ENCODE peak calls at places on chromosomes 2 and 18, in eight cellular contexts. K is iris pigment epithelial cell; T is stimulated activated CD8-positive, alpha-beta memory T cell treated with anti-CD3 and anti-CD28 coated beads, Interleukin-15, amount 100 ng/mL, for 1 hour; F is GM18507; H is BE2C; N is SJSA1; B is stimulated activated CD4-positive, alpha-beta T cell treated with anti-CD3 and anti-CD28 coated beads, TNF-alpha, amount 100 ng/mL, for 4 hours; U is NCI-H524. C is an unnamed sample.
A peak's percentile ranks its signal among the peaks of the same experiment; 100 is the strongest.

GRCh38 chr2:169667583-169667982 is 26.6 kb downstream of the CFAP210 start:
- DNase-seq in K (no peak), T (no peak), U (no peak), H (no peak), F (no peak), N (no peak), B (no peak), C (no peak)

GRCh38 chr2:86673976-86674670 is 46.0 kb upstream of the RMND5A start:
- DNase-seq in N (no peak), U (no peak), H (no peak), K (peak; percentile 23), F (no peak), B (no peak), T (no peak), C (no peak)

GRCh38 chr18:79924814-79925655 is 26.4 kb downstream of the SLC66A2 start:
- DNase-seq in U (peak; percentile 9), K (no peak), B (no peak), T (no peak), N (no peak), F (no peak), H (no peak), C (no peak)

GRCh38 chr2:112629823-112630222 is 15.9 kb upstream of the SLC20A1 start:
- DNase-seq in T (no peak), N (no peak), K (no peak), F (no peak), B (no peak), H (no peak), U (no peak), C (no peak)

GRCh38 chr2:33215299-33215698 is 261.1 kb upstream of the RASGRP3 start:
- DNase-seq in T (no peak), F (no peak), K (peak; percentile 94), U (peak; percentile 88), N (no peak), B (no peak), H (no peak), C (no peak)

GRCh38 chr2:120512321-120512710 is 166.4 kb downstream of the INHBB start:
- DNase-seq in B (no peak), T (no peak), H (no peak), U (no peak), F (no peak), N (no peak), K (no peak), C (no peak)

GRCh38 chr2:239370403-239370802 is 30.4 kb downstream of the HDAC4 start:
- DNase-seq in U (no peak), B (no peak), T (no peak), F (no peak), N (no peak), H (peak; percentile 68), K (no peak), C (no peak)

GRCh38 chr2:30310411-30310810 is 79.1 kb downstream of the LBH start:
- DNase-seq in N (no peak), K (no peak), T (no peak), F (no peak), H (no peak), U (no peak), B (no peak), C (no peak)

GRCh38 chr2:109318150-109318948 is 189.3 kb downstream of the SH3RF3 start:
- DNase-seq in U (peak; percentile 79), K (peak; percentile 95), B (no peak), T (no peak), H (no peak), F (no peak), N (peak; percentile 93), C (no peak)

GRCh38 chr2:118696786-118697465 is 150.5 kb downstream of the EN1 start:
- DNase-seq in U (peak; percentile 9), H (no peak), B (no peak), K (peak; percentile 42), F (no peak), N (peak; percentile 82), T (no peak), C (no peak)

GRCh38 chr2:152962446-152962845 is 244.0 kb downstream of the ARL6IP6 start:
- DNase-seq in B (no peak), H (no peak), F (no peak), K (no peak), N (no peak), T (no peak), U (no peak), C (no peak)

GRCh38 chr2:138491495-138491862 is 10.1 kb upstream of the SPOPL start:
- DNase-seq in N (no peak), K (no peak), U (no peak), H (no peak), T (no peak), F (no peak), B (no peak), C (no peak)

GRCh38 chr2:109065335-109065734 is 63.7 kb upstream of the SH3RF3 start:
- DNase-seq in B (no peak), T (no peak), F (no peak), N (no peak), K (no peak), H (no peak), U (no peak), C (no peak)

GRCh38 chr2:223026357-223027110 is 25.5 kb upstream of the KCNE4 start:
- DNase-seq in F (no peak), B (no peak), H (no peak), N (no peak), T (no peak), U (no peak), K (peak; percentile 66), C (no peak)

GRCh38 chr18:76506974-76507764 is 12.1 kb upstream of the ZNF516 start:
- DNase-seq in H (no peak), K (no peak), T (no peak), F (no peak), U (no peak), N (no peak), B (no peak), C (no peak)

GRCh38 chr18:6885992-6886823 is 156.7 kb downstream of the ARHGAP28 start:
- DNase-seq in N (peak; percentile 26), K (peak; percentile 43), T (no peak), H (peak; percentile 40), F (no peak), U (peak; percentile 48), B (no peak), C (peak; percentile 5)

GRCh38 chr2:5725072-5725471 is 32.9 kb downstream of the SOX11 start:
- DNase-seq in K (no peak), N (no peak), B (no peak), H (no peak), F (no peak), U (no peak), T (no peak), C (no peak)

GRCh38 chr18:56869189-56869777 is 218.1 kb downstream of the WDR7 start:
- DNase-seq in K (peak; percentile 75), T (no peak), H (no peak), B (no peak), U (peak; percentile 57), F (no peak), N (peak; percentile 23), C (no peak)

GRCh38 chr2:144241801-144242200 is 278.1 kb downstream of the ZEB2 start:
- DNase-seq in N (no peak), U (no peak), H (no peak), B (no peak), F (no peak), T (no peak), K (no peak), C (peak; percentile 22)

GRCh38 chr2:12918841-12919445 is 202.2 kb downstream of the TRIB2 start:
- DNase-seq in K (peak; percentile 84), U (no peak), H (no peak), N (no peak), B (no peak), F (no peak), T (no peak), C (no peak)

GRCh38 chr18:67865400-67865799 is 348.9 kb upstream of the DSEL start:
- DNase-seq in N (no peak), K (no peak), F (no peak), B (no peak), U (no peak), H (no peak), T (no peak), C (no peak)

GRCh38 chr2:1707771-1708351 is 36.5 kb downstream of the PXDN start:
- DNase-seq in T (no peak), U (peak; percentile 10), H (no peak), K (peak; percentile 87), N (peak; percentile 94), F (no peak), B (no peak), C (no peak)

GRCh38 chr2:71546777-71547281 is 93.5 kb downstream of the DYSF start:
- DNase-seq in U (no peak), T (no peak), B (no peak), H (no peak), N (no peak), F (no peak), K (no peak), C (no peak)

GRCh38 chr18:57352761-57353136 is 392 bp downstream of the ST8SIA3 start:
- DNase-seq in K (no peak), F (no peak), N (no peak), H (peak; percentile 54), U (peak; percentile 47), B (no peak), T (no peak), C (no peak)

GRCh38 chr2:26068602-26069298 is 34.9 kb downstream of the RAB10 start:
- DNase-seq in N (peak; percentile 71), U (peak; percentile 18), F (peak; percentile 45), T (peak; percentile 14), K (peak; percentile 92), H (no peak), B (peak; percentile 31), C (no peak)

GRCh38 chr2:97736185-97736584 is 22.8 kb downstream of the ZAP70 start:
- DNase-seq in K (no peak), U (no peak), T (no peak), F (no peak), H (no peak), B (no peak), N (no peak), C (no peak)

GRCh38 chr2:33583194-33583938 is 15.7 kb downstream of the FAM98A start:
- DNase-seq in T (no peak), F (peak; percentile 17), H (peak; percentile 25), B (peak; percentile 3), N (peak; percentile 40), U (peak; percentile 29), K (peak; percentile 32), C (peak; percentile 22)

GRCh38 chr2:2932692-2933305 is 444.8 kb downstream of the EIPR1 start:
- DNase-seq in B (no peak), H (no peak), U (no peak), T (no peak), F (no peak), N (no peak), K (no peak), C (no peak)

GRCh38 chr2:143742631-143743030 is 613.4 kb downstream of the ARHGAP15 start:
- DNase-seq in T (no peak), F (no peak), N (no peak), H (no peak), B (no peak), K (no peak), U (no peak), C (no peak)

GRCh38 chr2:167181674-167182073 is 293.4 kb downstream of the XIRP2 start:
- DNase-seq in H (no peak), T (no peak), F (no peak), K (no peak), U (no peak), N (no peak), B (no peak), C (no peak)

GRCh38 chr2:16890081-16890480 is 224.4 kb upstream of the CYRIA start:
- DNase-seq in F (no peak), K (no peak), H (no peak), N (no peak), B (no peak), T (no peak), U (no peak), C (no peak)

GRCh38 chr18:49371786-49372185 is 88.7 kb downstream of the DYM start:
- DNase-seq in H (no peak), T (no peak), U (no peak), K (no peak), B (no peak), N (no peak), F (no peak), C (no peak)

GRCh38 chr2:216057688-216058193 is 23.9 kb downstream of the PECR start:
- DNase-seq in F (peak; percentile 53), T (peak; percentile 14), N (no peak), B (peak; percentile 20), H (no peak), K (peak; percentile 71), U (no peak), C (peak; percentile 68)

GRCh38 chr18:58723810-58724602 is 52.7 kb downstream of the MALT1 start:
- DNase-seq in B (no peak), K (peak; percentile 13), H (no peak), F (no peak), U (peak; percentile 49), T (no peak), N (no peak), C (no peak)